ENCODE peak calls at places on chromosomes 16 and 17, in seven cellular contexts. One of them, this sample, is unnamed.

GRCh38 chr16:50878966-50879615 is 137.2 kb downstream of the CYLD start:
- DNase-seq in naive thymus-derived CD4-positive, alpha-beta T cell: no peak
- DNase-seq in CD8-positive, alpha-beta T cell: no peak
- DNase-seq in left lung: no peak
- DNase-seq in CD8-positive, alpha-beta memory T cell: no peak
- DNase-seq in CD4-positive, CD25-positive, alpha-beta regulatory T cell: no peak
- DNase-seq in A549: no peak
- DNase-seq in this sample: no peak

GRCh38 chr17:47776330-47777197 is 43.5 kb downstream of the TBX21 start:
- DNase-seq in naive thymus-derived CD4-positive, alpha-beta T cell: peak; percentile 52
- DNase-seq in CD8-positive, alpha-beta T cell: no peak
- DNase-seq in left lung: no peak
- DNase-seq in CD8-positive, alpha-beta memory T cell: peak; percentile 60
- DNase-seq in CD4-positive, CD25-positive, alpha-beta regulatory T cell: peak; percentile 52
- DNase-seq in A549: peak; percentile 78
- DNase-seq in this sample: peak; percentile 62

GRCh38 chr17:55356440-55357328 is 65.0 kb downstream of the MMD start:
- DNase-seq in naive thymus-derived CD4-positive, alpha-beta T cell: peak; percentile 49
- DNase-seq in CD8-positive, alpha-beta T cell: peak; percentile 27
- DNase-seq in left lung: peak; percentile 44
- DNase-seq in CD8-positive, alpha-beta memory T cell: peak; percentile 70
- DNase-seq in CD4-positive, CD25-positive, alpha-beta regulatory T cell: peak; percentile 52
- DNase-seq in A549: peak; percentile 88
- DNase-seq in this sample: peak; percentile 75

GRCh38 chr16:20137194-20137593 is 63.5 kb upstream of the GPR139 start:
- DNase-seq in naive thymus-derived CD4-positive, alpha-beta T cell: no peak
- DNase-seq in CD8-positive, alpha-beta T cell: no peak
- DNase-seq in left lung: no peak
- DNase-seq in CD8-positive, alpha-beta memory T cell: no peak
- DNase-seq in CD4-positive, CD25-positive, alpha-beta regulatory T cell: no peak
- DNase-seq in A549: no peak
- DNase-seq in this sample: no peak

GRCh38 chr17:16923097-16923903 is 48.6 kb downstream of the TNFRSF13B start:
- DNase-seq in naive thymus-derived CD4-positive, alpha-beta T cell: no peak
- DNase-seq in CD8-positive, alpha-beta T cell: no peak
- DNase-seq in left lung: peak; percentile 22
- DNase-seq in CD8-positive, alpha-beta memory T cell: peak; percentile 38
- DNase-seq in CD4-positive, CD25-positive, alpha-beta regulatory T cell: no peak
- DNase-seq in A549: no peak
- DNase-seq in this sample: no peak

GRCh38 chr17:15287533-15288267 is 22.6 kb upstream of the PMP22 start:
- DNase-seq in naive thymus-derived CD4-positive, alpha-beta T cell: no peak
- DNase-seq in CD8-positive, alpha-beta T cell: no peak
- DNase-seq in left lung: no peak
- DNase-seq in CD8-positive, alpha-beta memory T cell: no peak
- DNase-seq in CD4-positive, CD25-positive, alpha-beta regulatory T cell: no peak
- DNase-seq in A549: no peak
- DNase-seq in this sample: no peak

GRCh38 chr17:37747222-37747621 is 2.4 kb upstream of the HNF1B start:
- DNase-seq in naive thymus-derived CD4-positive, alpha-beta T cell: no peak
- DNase-seq in CD8-positive, alpha-beta T cell: no peak
- DNase-seq in left lung: no peak
- DNase-seq in CD8-positive, alpha-beta memory T cell: no peak
- DNase-seq in CD4-positive, CD25-positive, alpha-beta regulatory T cell: no peak
- DNase-seq in A549: no peak
- DNase-seq in this sample: no peak

GRCh38 chr16:14955546-14956231 is 18.4 kb downstream of the NPIPA1 start:
- DNase-seq in naive thymus-derived CD4-positive, alpha-beta T cell: no peak
- DNase-seq in CD8-positive, alpha-beta T cell: no peak
- DNase-seq in left lung: no peak
- DNase-seq in CD8-positive, alpha-beta memory T cell: no peak
- DNase-seq in CD4-positive, CD25-positive, alpha-beta regulatory T cell: no peak
- DNase-seq in A549: no peak
- DNase-seq in this sample: peak; percentile 71

GRCh38 chr17:34287858-34288257 is 2.3 kb downstream of the CCL11 start:
- DNase-seq in naive thymus-derived CD4-positive, alpha-beta T cell: no peak
- DNase-seq in CD8-positive, alpha-beta T cell: no peak
- DNase-seq in left lung: no peak
- DNase-seq in CD8-positive, alpha-beta memory T cell: no peak
- DNase-seq in CD4-positive, CD25-positive, alpha-beta regulatory T cell: no peak
- DNase-seq in A549: no peak
- DNase-seq in this sample: no peak

GRCh38 chr16:88746511-88746910 is 38.5 kb downstream of the PIEZO1 start:
- DNase-seq in naive thymus-derived CD4-positive, alpha-beta T cell: no peak
- DNase-seq in CD8-positive, alpha-beta T cell: no peak
- DNase-seq in left lung: no peak
- DNase-seq in CD8-positive, alpha-beta memory T cell: no peak
- DNase-seq in CD4-positive, CD25-positive, alpha-beta regulatory T cell: no peak
- DNase-seq in A549: no peak
- DNase-seq in this sample: no peak

GRCh38 chr17:79844869-79845600 is 5.8 kb upstream of the CBX4 start:
- DNase-seq in naive thymus-derived CD4-positive, alpha-beta T cell: no peak
- DNase-seq in CD8-positive, alpha-beta T cell: no peak
- DNase-seq in left lung: no peak
- DNase-seq in CD8-positive, alpha-beta memory T cell: peak; percentile 59
- DNase-seq in CD4-positive, CD25-positive, alpha-beta regulatory T cell: peak; percentile 46
- DNase-seq in A549: peak; percentile 92
- DNase-seq in this sample: peak; percentile 64

GRCh38 chr16:57028086-57028485 is 38.7 kb downstream of the NLRC5 start:
- DNase-seq in naive thymus-derived CD4-positive, alpha-beta T cell: no peak
- DNase-seq in CD8-positive, alpha-beta T cell: no peak
- DNase-seq in left lung: no peak
- DNase-seq in CD8-positive, alpha-beta memory T cell: no peak
- DNase-seq in CD4-positive, CD25-positive, alpha-beta regulatory T cell: no peak
- DNase-seq in A549: no peak
- DNase-seq in this sample: no peak

GRCh38 chr17:10653987-10654386 is 3.1 kb downstream of the MYH3 start:
- DNase-seq in naive thymus-derived CD4-positive, alpha-beta T cell: no peak
- DNase-seq in CD8-positive, alpha-beta T cell: no peak
- DNase-seq in left lung: no peak
- DNase-seq in CD8-positive, alpha-beta memory T cell: no peak
- DNase-seq in CD4-positive, CD25-positive, alpha-beta regulatory T cell: no peak
- DNase-seq in A549: no peak
- DNase-seq in this sample: no peak

GRCh38 chr17:66437466-66438026 is 135.1 kb downstream of the PRKCA start:
- DNase-seq in naive thymus-derived CD4-positive, alpha-beta T cell: no peak
- DNase-seq in CD8-positive, alpha-beta T cell: no peak
- DNase-seq in left lung: no peak
- DNase-seq in CD8-positive, alpha-beta memory T cell: no peak
- DNase-seq in CD4-positive, CD25-positive, alpha-beta regulatory T cell: no peak
- DNase-seq in A549: no peak
- DNase-seq in this sample: no peak

GRCh38 chr16:10594312-10594950 is 14.0 kb upstream of the EMP2 start:
- DNase-seq in naive thymus-derived CD4-positive, alpha-beta T cell: no peak
- DNase-seq in CD8-positive, alpha-beta T cell: no peak
- DNase-seq in left lung: peak; percentile 73
- DNase-seq in CD8-positive, alpha-beta memory T cell: no peak
- DNase-seq in CD4-positive, CD25-positive, alpha-beta regulatory T cell: no peak
- DNase-seq in A549: no peak
- DNase-seq in this sample: peak; percentile 93

GRCh38 chr17:66715745-66716156 is 119.2 kb upstream of the CACNG5 start:
- DNase-seq in naive thymus-derived CD4-positive, alpha-beta T cell: peak; percentile 40
- DNase-seq in CD8-positive, alpha-beta T cell: no peak
- DNase-seq in left lung: no peak
- DNase-seq in CD8-positive, alpha-beta memory T cell: no peak
- DNase-seq in CD4-positive, CD25-positive, alpha-beta regulatory T cell: peak; percentile 52
- DNase-seq in A549: peak; percentile 89
- DNase-seq in this sample: peak; percentile 69

GRCh38 chr17:74339537-74340195 is 13.6 kb downstream of the KIF19 start:
- DNase-seq in naive thymus-derived CD4-positive, alpha-beta T cell: no peak
- DNase-seq in CD8-positive, alpha-beta T cell: no peak
- DNase-seq in left lung: no peak
- DNase-seq in CD8-positive, alpha-beta memory T cell: no peak
- DNase-seq in CD4-positive, CD25-positive, alpha-beta regulatory T cell: no peak
- DNase-seq in A549: no peak
- DNase-seq in this sample: no peak

GRCh38 chr17:47836601-47837000 is 4.5 kb downstream of the SCRN2 start:
- DNase-seq in naive thymus-derived CD4-positive, alpha-beta T cell: no peak
- DNase-seq in CD8-positive, alpha-beta T cell: no peak
- DNase-seq in left lung: no peak
- DNase-seq in CD8-positive, alpha-beta memory T cell: no peak
- DNase-seq in CD4-positive, CD25-positive, alpha-beta regulatory T cell: no peak
- DNase-seq in A549: no peak
- DNase-seq in this sample: no peak

GRCh38 chr17:54404259-54404658 is 496.4 kb upstream of the TOM1L1 start:
- DNase-seq in naive thymus-derived CD4-positive, alpha-beta T cell: no peak
- DNase-seq in CD8-positive, alpha-beta T cell: no peak
- DNase-seq in left lung: no peak
- DNase-seq in CD8-positive, alpha-beta memory T cell: no peak
- DNase-seq in CD4-positive, CD25-positive, alpha-beta regulatory T cell: no peak
- DNase-seq in A549: no peak
- DNase-seq in this sample: no peak

GRCh38 chr16:56944954-56945839 is 13.3 kb downstream of the HERPUD1 start:
- DNase-seq in naive thymus-derived CD4-positive, alpha-beta T cell: no peak
- DNase-seq in CD8-positive, alpha-beta T cell: no peak
- DNase-seq in left lung: no peak
- DNase-seq in CD8-positive, alpha-beta memory T cell: no peak
- DNase-seq in CD4-positive, CD25-positive, alpha-beta regulatory T cell: no peak
- DNase-seq in A549: no peak
- DNase-seq in this sample: no peak

GRCh38 chr17:62822080-62822904 is 14.2 kb upstream of the MARCHF10 start:
- DNase-seq in naive thymus-derived CD4-positive, alpha-beta T cell: no peak
- DNase-seq in CD8-positive, alpha-beta T cell: no peak
- DNase-seq in left lung: no peak
- DNase-seq in CD8-positive, alpha-beta memory T cell: no peak
- DNase-seq in CD4-positive, CD25-positive, alpha-beta regulatory T cell: no peak
- DNase-seq in A549: no peak
- DNase-seq in this sample: peak; percentile 20

GRCh38 chr16:57994778-57995177 is 5.7 kb downstream of the ZNF319 start:
- DNase-seq in naive thymus-derived CD4-positive, alpha-beta T cell: no peak
- DNase-seq in CD8-positive, alpha-beta T cell: no peak
- DNase-seq in left lung: peak; percentile 80
- DNase-seq in CD8-positive, alpha-beta memory T cell: peak; percentile 75
- DNase-seq in CD4-positive, CD25-positive, alpha-beta regulatory T cell: peak; percentile 24
- DNase-seq in A549: no peak
- DNase-seq in this sample: peak; percentile 40

GRCh38 chr17:13030459-13031305 is 12.9 kb upstream of the ELAC2 start:
- DNase-seq in naive thymus-derived CD4-positive, alpha-beta T cell: peak; percentile 62
- DNase-seq in CD8-positive, alpha-beta T cell: no peak
- DNase-seq in left lung: no peak
- DNase-seq in CD8-positive, alpha-beta memory T cell: peak; percentile 54
- DNase-seq in CD4-positive, CD25-positive, alpha-beta regulatory T cell: peak; percentile 50
- DNase-seq in A549: peak; percentile 49
- DNase-seq in this sample: peak; percentile 43

DNA sequence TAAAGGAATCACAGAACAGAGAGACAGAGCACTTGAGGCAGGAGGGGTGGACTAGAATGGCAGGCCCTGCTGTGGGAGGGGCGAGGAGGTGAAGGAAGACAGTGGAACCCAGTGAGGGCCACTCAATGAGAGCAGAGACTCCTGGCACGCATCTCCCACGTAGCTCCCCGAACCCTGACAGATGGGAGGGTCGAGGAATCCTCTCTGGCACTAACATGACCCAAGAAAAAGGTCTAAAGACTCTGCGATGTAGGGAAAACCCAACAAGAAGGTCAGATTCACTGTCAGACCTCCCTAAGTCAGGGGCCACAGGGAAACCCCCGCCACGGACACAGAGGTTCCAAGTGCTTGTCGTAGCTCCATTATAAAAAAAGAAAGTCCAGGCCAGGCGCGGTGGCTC is 15.0 kb downstream of the ZDHHC7 start:
- DNase-seq in naive thymus-derived CD4-positive, alpha-beta T cell: no peak
- DNase-seq in CD8-positive, alpha-beta T cell: no peak
- DNase-seq in left lung: no peak
- DNase-seq in CD8-positive, alpha-beta memory T cell: no peak
- DNase-seq in CD4-positive, CD25-positive, alpha-beta regulatory T cell: no peak
- DNase-seq in A549: no peak
- DNase-seq in this sample: no peak
- H3K4me1 ChIP-seq in naive thymus-derived CD4-positive, alpha-beta T cell: peaks cover 3% of the 10 kb centered on the region
- H3K4me1 ChIP-seq in CD8-positive, alpha-beta T cell: no peaks in the 10 kb centered on the region
- H3K4me1 ChIP-seq in left lung: peaks cover 33% of the 10 kb centered on the region
- H3K4me1 ChIP-seq in CD8-positive, alpha-beta memory T cell: no peaks in the 10 kb centered on the region
- H3K4me1 ChIP-seq in CD4-positive, CD25-positive, alpha-beta regulatory T cell: peaks cover 3% of the 10 kb centered on the region
- H3K4me1 ChIP-seq in A549: peaks cover 78% of the 10 kb centered on the region
- H3K4me1 ChIP-seq in this sample: peaks cover 14% of the 10 kb centered on the region

DNA sequence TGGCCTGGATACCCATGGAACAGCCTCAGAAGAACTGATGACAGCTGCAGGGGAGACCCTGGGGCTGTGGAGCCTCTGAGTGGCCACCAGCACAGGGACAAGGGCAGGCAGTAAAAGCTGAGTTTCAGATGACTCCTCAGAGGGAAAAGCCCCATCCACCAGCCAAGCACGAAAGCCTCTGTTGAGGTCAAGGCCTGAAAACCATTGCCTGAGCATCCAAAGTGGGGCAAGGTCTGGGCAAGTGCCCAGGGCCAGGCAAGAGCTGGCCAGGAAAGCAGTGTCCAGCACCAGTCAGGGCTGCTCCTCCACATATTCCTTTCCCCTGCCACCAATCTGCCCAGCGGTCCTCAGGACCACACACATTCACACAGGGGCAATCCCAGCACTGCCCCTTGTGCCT is 16.4 kb downstream of the ATP6V0D1 start:
- DNase-seq in naive thymus-derived CD4-positive, alpha-beta T cell: no peak
- DNase-seq in CD8-positive, alpha-beta T cell: no peak
- DNase-seq in left lung: no peak
- DNase-seq in CD8-positive, alpha-beta memory T cell: no peak
- DNase-seq in CD4-positive, CD25-positive, alpha-beta regulatory T cell: no peak
- DNase-seq in A549: no peak
- DNase-seq in this sample: no peak
- H3K4me1 ChIP-seq in naive thymus-derived CD4-positive, alpha-beta T cell: peaks cover 10% of the 10 kb centered on the region
- H3K4me1 ChIP-seq in CD8-positive, alpha-beta T cell: no peaks in the 10 kb centered on the region
- H3K4me1 ChIP-seq in left lung: peaks cover 21% of the 10 kb centered on the region
- H3K4me1 ChIP-seq in CD8-positive, alpha-beta memory T cell: peaks cover 18% of the 10 kb centered on the region
- H3K4me1 ChIP-seq in CD4-positive, CD25-positive, alpha-beta regulatory T cell: peaks cover 3% of the 10 kb centered on the region
- H3K4me1 ChIP-seq in A549: peaks cover 16% of the 10 kb centered on the region
- H3K4me1 ChIP-seq in this sample: peaks cover 12% of the 10 kb centered on the region

DNA sequence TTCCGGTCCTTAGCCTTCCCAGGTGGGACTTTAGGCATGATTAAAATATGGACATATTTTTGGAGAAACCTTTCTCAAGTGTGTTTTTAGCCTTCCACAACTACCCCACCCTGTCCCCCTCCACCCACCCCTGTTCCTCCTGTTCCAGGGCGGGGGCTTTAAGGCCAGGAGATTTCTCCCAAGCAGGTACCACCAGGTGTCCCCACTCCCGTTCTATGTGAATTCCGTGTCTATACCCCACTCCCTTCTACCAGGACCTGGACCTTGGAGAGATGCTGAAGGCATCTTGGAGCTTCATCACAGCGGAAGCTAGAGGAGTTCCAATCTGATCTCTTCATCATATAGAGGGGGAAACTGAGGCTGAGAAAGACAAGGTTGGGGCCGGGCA is 9.7 kb downstream of the CA4 start:
- DNase-seq in naive thymus-derived CD4-positive, alpha-beta T cell: no peak
- DNase-seq in CD8-positive, alpha-beta T cell: no peak
- DNase-seq in left lung: no peak
- DNase-seq in CD8-positive, alpha-beta memory T cell: no peak
- DNase-seq in CD4-positive, CD25-positive, alpha-beta regulatory T cell: no peak
- DNase-seq in A549: no peak
- DNase-seq in this sample: no peak
- H3K4me1 ChIP-seq in naive thymus-derived CD4-positive, alpha-beta T cell: no peaks in the 10 kb centered on the region
- H3K4me1 ChIP-seq in CD8-positive, alpha-beta T cell: no peaks in the 10 kb centered on the region
- H3K4me1 ChIP-seq in left lung: no peaks in the 10 kb centered on the region
- H3K4me1 ChIP-seq in CD8-positive, alpha-beta memory T cell: no peaks in the 10 kb centered on the region
- H3K4me1 ChIP-seq in CD4-positive, CD25-positive, alpha-beta regulatory T cell: no peaks in the 10 kb centered on the region
- H3K4me1 ChIP-seq in A549: peaks cover 14% of the 10 kb centered on the region
- H3K4me1 ChIP-seq in this sample: no peaks in the 10 kb centered on the region

DNA sequence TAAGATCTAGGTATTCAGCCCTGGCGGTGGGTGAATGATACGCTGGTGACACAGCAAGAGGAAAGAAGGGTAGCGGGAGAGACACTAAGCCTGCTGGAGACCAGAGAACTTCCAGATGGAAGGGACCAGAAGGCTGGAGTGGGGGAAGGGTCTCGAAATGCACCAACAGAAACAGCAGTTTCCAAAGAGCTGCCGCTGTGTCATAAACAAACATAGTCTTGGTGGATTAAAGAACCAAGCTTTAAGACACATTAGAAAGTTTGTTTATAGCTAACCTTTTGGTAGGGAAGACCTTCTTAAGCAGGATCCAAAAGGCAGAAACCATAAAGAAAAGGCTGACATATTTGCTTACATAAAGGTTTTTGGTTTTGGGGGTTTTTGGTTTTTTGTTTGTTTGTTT is 20.9 kb downstream of the TRPV3 start:
- DNase-seq in naive thymus-derived CD4-positive, alpha-beta T cell: no peak
- DNase-seq in CD8-positive, alpha-beta T cell: no peak
- DNase-seq in left lung: no peak
- DNase-seq in CD8-positive, alpha-beta memory T cell: peak; percentile 4
- DNase-seq in CD4-positive, CD25-positive, alpha-beta regulatory T cell: no peak
- DNase-seq in A549: no peak
- DNase-seq in this sample: no peak
- H3K4me1 ChIP-seq in naive thymus-derived CD4-positive, alpha-beta T cell: no peaks in the 10 kb centered on the region
- H3K4me1 ChIP-seq in CD8-positive, alpha-beta T cell: no peaks in the 10 kb centered on the region
- H3K4me1 ChIP-seq in left lung: no peaks in the 10 kb centered on the region
- H3K4me1 ChIP-seq in CD8-positive, alpha-beta memory T cell: peaks cover 5% of the 10 kb centered on the region
- H3K4me1 ChIP-seq in CD4-positive, CD25-positive, alpha-beta regulatory T cell: peaks cover 3% of the 10 kb centered on the region
- H3K4me1 ChIP-seq in A549: peaks cover 7% of the 10 kb centered on the region
- H3K4me1 ChIP-seq in this sample: no peaks in the 10 kb centered on the region